ENCODE peak calls at places on chromosomes 16 and 17, in six cellular contexts. D is MM.1S, J is adipocyte, W is right atrium auricular region, Y is PC-3, I is GM23338. R is an unnamed sample. For H3K36me3 and H3K4me1, the result is how much of the 10 kb centered on the place peaks cover.

GRCh38 chr17:45345554-45346254 is 28.9 kb upstream of the MAP3K14 start:
- DNase-seq in W (no peak), D (no peak), I (no peak), Y (no peak), J (peak), R (no peak)

GRCh38 chr17:67051837-67052236 is 7.5 kb downstream of the CACNG1 start:
- DNase-seq in J (no peak), D (peak), W (no peak), I (no peak), Y (no peak), R (no peak)

GRCh38 chr17:58710948-58711552 is 18.6 kb downstream of the RAD51C start:
- DNase-seq in Y (peak), I (peak), W (no peak), D (peak), J (peak), R (peak)

GRCh38 chr17:35116845-35117244 is 2.8 kb downstream of the RAD51D start:
- DNase-seq in J (no peak), D (no peak), W (no peak), Y (no peak), I (peak), R (no peak)

GRCh38 chr16:81723098-81723723 is 55.9 kb upstream of the PLCG2 start:
- DNase-seq in Y (peak), W (no peak), D (peak), I (peak), J (peak), R (peak)

GRCh38 chr17:9696279-9697044 is 51.1 kb downstream of the USP43 start:
- DNase-seq in W (no peak), Y (no peak), J (no peak), D (no peak), I (peak), R (no peak)

GRCh38 chr16:79261461-79261860 is 339.1 kb downstream of the MAF start:
- DNase-seq in W (no peak), J (no peak), Y (no peak), I (peak), D (no peak), R (no peak)

GRCh38 chr17:76193616-76194015 is 46.7 kb downstream of the RNF157 start:
- DNase-seq in D (peak), Y (no peak), J (no peak), I (peak), W (no peak), R (peak)

GRCh38 chr17:29620271-29620670 is 2.4 kb downstream of the CORO6 start:
- DNase-seq in J (no peak), I (peak), W (no peak), D (no peak), Y (peak), R (no peak)

GRCh38 chr17:37787055-37787720 is 42.3 kb upstream of the HNF1B start:
- DNase-seq in I (no peak), J (peak), Y (no peak), W (no peak), D (no peak), R (no peak)

GRCh38 chr16:89720859-89721643 is at the start of the genes VPS9D1 and ZNF276:
- DNase-seq in J (peak), I (peak), Y (peak), D (peak), W (peak), R (peak)

GRCh38 chr16:27363797-27364196 is 38.2 kb upstream of the IL21R start:
- DNase-seq in I (no peak), W (no peak), J (no peak), D (no peak), Y (peak), R (no peak)

GRCh38 chr17:38458521-38458920 is 30.3 kb downstream of the ARHGAP23 start:
- DNase-seq in Y (no peak), W (no peak), I (no peak), D (no peak), J (no peak), R (no peak)

GRCh38 chr17:7444682-7445010 is 215 bp upstream of the CHRNB1 start:
- DNase-seq in Y (no peak), J (no peak), D (no peak), I (no peak), W (no peak), R (no peak)

GRCh38 chr16:70696952-70697600 is 11.2 kb upstream of the MTSS2 start:
- DNase-seq in I (no peak), W (no peak), Y (peak), D (no peak), J (peak), R (peak)

GRCh38 chr17:10107320-10108165 is 90.9 kb downstream of the GAS7 start:
- DNase-seq in D (no peak), Y (no peak), W (no peak), I (no peak), J (no peak), R (no peak)

GRCh38 chr16:35795361-35796029 is 2336.1 kb downstream of the TP53TG3F start:
- DNase-seq in W (no peak), J (no peak), Y (no peak), I (no peak), D (peak), R (no peak)

GRCh38 chr16:8555400-8555799 is 34.9 kb downstream of the TMEM114 start:
- DNase-seq in W (no peak), I (no peak), D (no peak), Y (no peak), J (no peak), R (no peak)

GRCh38 chr16:8551388-8552332 is 38.7 kb downstream of the TMEM114 start:
- DNase-seq in W (no peak), D (no peak), I (no peak), J (no peak), Y (no peak), R (no peak)

GRCh38 chr16:8552487-8553221 is 37.7 kb downstream of the TMEM114 start:
- DNase-seq in Y (no peak), D (no peak), I (no peak), W (no peak), J (no peak), R (no peak)

GRCh38 chr16:8550728-8551387 is 39.5 kb downstream of the TMEM114 start:
- DNase-seq in D (no peak), Y (no peak), W (no peak), I (no peak), J (no peak), R (no peak)

DNA sequence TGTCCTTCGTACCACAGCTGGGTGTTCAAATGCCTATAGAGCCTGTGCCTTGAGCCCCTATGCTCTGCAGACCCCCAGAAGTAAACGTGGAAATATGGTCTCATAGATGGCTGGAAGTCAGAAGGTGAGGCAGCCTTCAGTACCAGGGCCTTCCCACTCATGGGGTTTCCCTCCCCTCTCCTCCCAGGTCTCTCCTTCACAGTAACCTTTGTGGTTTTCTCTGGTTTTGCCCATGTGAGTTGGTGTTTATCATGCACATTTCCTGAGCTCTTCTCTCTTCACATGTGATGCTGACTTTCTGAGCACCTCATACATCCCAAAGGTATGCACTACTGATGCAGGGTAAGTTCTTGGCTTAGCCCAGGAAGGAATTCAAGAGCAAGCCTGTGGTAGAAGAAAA is 35.4 kb downstream of the TMEM114 start:
- DNase-seq in I (no peak), Y (no peak), J (no peak), W (no peak), D (no peak), R (no peak)
- H3K36me3 ChIP-seq in I (under half), Y (under half), J (under half), W (under half), D (under half), R (under half)

DNA sequence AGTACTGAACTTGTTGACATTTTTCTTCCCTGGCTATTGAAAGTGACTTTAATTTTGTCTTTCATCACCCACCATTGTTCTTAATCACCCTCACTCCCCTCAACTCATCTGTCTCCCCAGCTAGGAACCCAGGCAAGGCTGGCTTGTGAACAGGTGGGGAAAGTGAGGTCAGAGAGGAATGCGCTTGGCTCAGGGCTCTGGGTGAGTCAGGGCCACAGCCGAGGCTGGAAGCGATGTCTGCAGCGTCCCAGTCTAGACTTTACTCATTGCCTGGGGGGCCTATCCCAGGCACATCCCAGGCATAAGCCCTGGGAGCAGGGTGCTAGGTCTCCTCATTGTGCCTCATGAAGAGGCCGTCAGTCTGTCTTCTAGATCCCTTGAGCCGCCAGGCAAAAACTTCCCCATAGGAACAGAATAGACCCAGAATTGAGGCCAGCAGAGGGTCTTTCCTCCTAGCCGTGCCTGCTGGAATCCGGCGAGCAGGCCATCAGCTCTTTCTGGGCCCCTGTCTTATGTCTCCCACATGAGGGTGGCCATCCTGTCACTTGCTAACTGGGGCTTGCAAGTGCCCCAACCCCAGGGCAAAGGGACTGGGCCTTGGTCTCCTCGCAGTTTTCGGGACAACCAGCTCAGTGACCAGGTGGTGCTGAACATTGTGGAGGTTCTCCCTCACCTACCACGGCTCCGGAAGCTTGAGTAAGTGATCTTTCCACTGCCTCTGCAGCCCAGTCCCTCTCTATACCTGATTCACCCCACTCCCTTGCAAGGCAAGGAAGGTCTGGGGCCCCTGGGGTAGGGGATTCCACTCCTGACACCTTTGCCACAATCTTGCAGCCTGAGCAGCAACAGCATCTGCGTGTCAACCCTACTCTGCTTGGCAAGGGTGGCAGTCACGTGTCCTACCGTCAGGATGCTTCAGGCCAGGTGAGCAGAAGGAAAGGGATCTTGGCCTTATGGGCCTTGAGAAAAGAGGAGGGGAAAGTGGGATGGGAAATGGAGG is 40.1 kb downstream of the NLRC5 start:
- DNase-seq in I (no peak), Y (peak), J (no peak), W (no peak), D (no peak), R (peak)
- H3K4me1 ChIP-seq in I (under half), Y (under half), J (under half), W (under half), D (under half), R (half or more)

DNA sequence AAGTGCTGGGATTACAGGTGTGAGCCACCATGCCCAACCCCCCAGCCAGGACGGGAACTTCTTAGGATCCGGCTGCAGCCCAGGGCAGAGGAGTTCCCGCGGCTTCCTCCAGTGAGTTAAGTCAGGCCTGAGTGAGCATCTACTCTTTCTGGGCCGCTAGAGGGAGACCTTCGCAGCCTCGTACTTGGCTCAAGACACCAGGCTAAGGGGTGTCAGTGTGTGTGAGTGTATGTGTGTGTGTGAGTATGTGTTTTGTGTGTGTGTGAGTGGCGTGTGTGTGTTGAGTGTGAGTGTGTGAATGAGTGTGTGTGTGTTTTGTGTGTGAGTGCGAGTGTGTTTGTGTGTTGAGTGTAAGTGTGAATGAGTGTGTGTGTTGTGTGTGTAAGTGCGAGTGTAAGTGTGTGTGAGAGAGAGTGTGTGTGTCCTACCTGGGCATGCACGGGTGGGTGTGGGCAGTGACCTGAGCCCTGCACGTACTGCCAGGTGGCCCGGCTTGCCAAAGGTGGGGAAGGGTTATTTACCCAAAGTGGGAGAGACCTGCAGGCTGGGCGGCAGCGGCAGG is 58.5 kb downstream of the TMEM235 start:
- DNase-seq in Y (peak), J (peak), W (peak), I (peak), D (peak), R (peak)
- H3K36me3 ChIP-seq in Y (under half), J (under half), W (under half), I (under half), D (under half), R (under half)

GRCh38 chr17:73342549-73343167 is 30.9 kb upstream of the CDC42EP4 start:
- DNase-seq in Y (peak), J (peak), W (no peak), D (no peak), I (peak), R (no peak)
- H3K4me1 ChIP-seq in Y (under half), J (half or more), W (under half), D (under half), I (under half), R (under half)

GRCh38 chr16:54160252-54160860 is 126.2 kb downstream of the IRX3 start:
- DNase-seq in D (no peak), I (no peak), W (no peak), Y (no peak), J (no peak), R (no peak)
- H3K36me3 ChIP-seq in D (under half), I (under half), W (under half), Y (under half), J (under half), R (under half)